ENCODE peak calls at places on chromosomes 16 and 17, in nine cellular contexts. L is T-helper 17 cell; O is activated naive CD4-positive, alpha-beta T cell treated with anti-CD3 and anti-CD28 coated beads, Interleukin-2, amount 50 U/mL, for 72 hours; R is activated CD8-positive, alpha-beta T cell treated with anti-CD3 and anti-CD28 coated beads, Interleukin-2, amount 10 ng/mL, durations not matched to agents 7 days and 5 days; I is lower lobe of right lung; A is activated CD8-positive, alpha-beta memory T cell treated with anti-CD3 and anti-CD28 coated beads, Interleukin-2, amount 10 ng/mL, durations not matched to agents 7 days and 5 days; F is SK-N-SH treated with all-trans-retinoic acid at 6 μM for 48 hours; B is body of pancreas; U is HCT116. W is an unnamed sample.

GRCh38 chr16:75048546-75048945 is 49.7 kb downstream of the ZNRF1 start:
- ATAC-seq in L (no peak), O (no peak), R (no peak), I (no peak), A (no peak), F (no peak), B (no peak), U (no peak), W (no peak)

GRCh38 chr17:81200695-81201580 is 21.8 kb downstream of the CEP131 start:
- ATAC-seq in L (peak), O (peak), R (peak), I (peak), A (peak), F (peak), B (peak), U (peak), W (peak)

GRCh38 chr16:15807603-15808009 is 49.2 kb downstream of the MYH11 start:
- ATAC-seq in L (no peak), O (no peak), R (no peak), I (no peak), A (no peak), F (no peak), B (no peak), U (no peak), W (peak)

GRCh38 chr16:66662445-66663194 is 33.9 kb downstream of the CMTM4 start:
- ATAC-seq in L (no peak), O (no peak), R (no peak), I (peak), A (peak), F (peak), B (peak), U (peak), W (no peak)

GRCh38 chr16:74862743-74863244 is 88.2 kb upstream of the FA2H start:
- ATAC-seq in L (peak), O (peak), R (no peak), I (peak), A (peak), F (peak), B (peak), U (peak), W (no peak)

GRCh38 chr17:15133826-15134225 is 131.3 kb downstream of the PMP22 start:
- ATAC-seq in L (no peak), O (no peak), R (no peak), I (no peak), A (no peak), F (no peak), B (no peak), U (no peak), W (no peak)

GRCh38 chr16:59342669-59343068 is 608.6 kb upstream of the GOT2 start:
- ATAC-seq in L (no peak), O (no peak), R (no peak), I (no peak), A (no peak), F (no peak), B (no peak), U (no peak), W (no peak)

GRCh38 chr16:71626858-71627213 is 852 bp downstream of the MARVELD3 start:
- ATAC-seq in L (no peak), O (no peak), R (no peak), I (peak), A (no peak), F (no peak), B (peak), U (peak), W (no peak)

GRCh38 chr17:57875109-57876022 is 25.5 kb upstream of the MRPS23 start:
- ATAC-seq in L (no peak), O (no peak), R (no peak), I (peak), A (no peak), F (peak), B (peak), U (peak), W (peak)

GRCh38 chr17:27466376-27466747 is 10.1 kb downstream of the KSR1 start:
- ATAC-seq in L (peak), O (no peak), R (peak), I (peak), A (peak), F (no peak), B (no peak), U (no peak), W (peak)

GRCh38 chr16:11734653-11735043 is 8.0 kb downstream of the TXNDC11 start:
- ATAC-seq in L (no peak), O (no peak), R (no peak), I (peak), A (no peak), F (no peak), B (no peak), U (no peak), W (no peak)

GRCh38 chr16:87701505-87701921 is 64.3 kb downstream of the KLHDC4 start:
- ATAC-seq in L (peak), O (no peak), R (no peak), I (no peak), A (no peak), F (no peak), B (no peak), U (peak), W (no peak)

GRCh38 chr17:373616-374225 is 21.1 kb upstream of the RPH3AL start:
- ATAC-seq in L (no peak), O (no peak), R (no peak), I (no peak), A (no peak), F (no peak), B (no peak), U (no peak), W (peak)

GRCh38 chr17:58648236-58648635 is 43.6 kb downstream of the TEX14 start:
- ATAC-seq in L (no peak), O (peak), R (no peak), I (no peak), A (no peak), F (no peak), B (no peak), U (peak), W (no peak)

GRCh38 chr17:75364078-75364477 is 41.4 kb downstream of the GRB2 start:
- ATAC-seq in L (no peak), O (no peak), R (no peak), I (peak), A (no peak), F (peak), B (no peak), U (no peak), W (no peak)

GRCh38 chr17:20935740-20936139 is 107.1 kb downstream of the USP22 start:
- ATAC-seq in L (no peak), O (no peak), R (no peak), I (no peak), A (no peak), F (peak), B (no peak), U (peak), W (peak)

W was measured in gastroesophageal sphincter.